ENCODE peak calls at places on chromosome 1, in four cellular contexts. One of them, this sample, is unnamed.

GRCh38 chr1:186747661-186748060 is 67.4 kb upstream of the PTGS2 start:
- DNase-seq in activated naive CD8-positive, alpha-beta T cell treated with anti-CD3 and anti-CD28 coated beads, Interleukin-2, amount 10 ng/mL, durations not matched to agents 7 days and 5 days: no peak
- DNase-seq in mammary epithelial cell: no peak
- DNase-seq in germinal center: no peak
- DNase-seq in this sample: no peak

GRCh38 chr1:23525558-23526174 is 5.4 kb downstream of the E2F2 start:
- DNase-seq in activated naive CD8-positive, alpha-beta T cell treated with anti-CD3 and anti-CD28 coated beads, Interleukin-2, amount 10 ng/mL, durations not matched to agents 7 days and 5 days: no peak
- DNase-seq in germinal center: peak
- DNase-seq in mammary epithelial cell: no peak
- DNase-seq in this sample: no peak

GRCh38 chr1:191358724-191359123 is 799.5 kb upstream of the RGS18 start:
- DNase-seq in mammary epithelial cell: no peak
- DNase-seq in activated naive CD8-positive, alpha-beta T cell treated with anti-CD3 and anti-CD28 coated beads, Interleukin-2, amount 10 ng/mL, durations not matched to agents 7 days and 5 days: no peak
- DNase-seq in germinal center: no peak
- DNase-seq in this sample: no peak

GRCh38 chr1:19438552-19439196 is 46.7 kb downstream of the CAPZB start:
- DNase-seq in mammary epithelial cell: peak
- DNase-seq in germinal center: no peak
- DNase-seq in activated naive CD8-positive, alpha-beta T cell treated with anti-CD3 and anti-CD28 coated beads, Interleukin-2, amount 10 ng/mL, durations not matched to agents 7 days and 5 days: no peak
- DNase-seq in this sample: no peak

GRCh38 chr1:39776886-39777683 is 5.9 kb upstream of the OXCT2 start:
- DNase-seq in germinal center: no peak
- DNase-seq in activated naive CD8-positive, alpha-beta T cell treated with anti-CD3 and anti-CD28 coated beads, Interleukin-2, amount 10 ng/mL, durations not matched to agents 7 days and 5 days: no peak
- DNase-seq in mammary epithelial cell: no peak
- DNase-seq in this sample: no peak

GRCh38 chr1:180937012-180937372 is 24.3 kb downstream of the KIAA1614 start:
- DNase-seq in mammary epithelial cell: no peak
- DNase-seq in germinal center: no peak
- DNase-seq in activated naive CD8-positive, alpha-beta T cell treated with anti-CD3 and anti-CD28 coated beads, Interleukin-2, amount 10 ng/mL, durations not matched to agents 7 days and 5 days: no peak
- DNase-seq in this sample: no peak

GRCh38 chr1:101128851-101129250 is 103.3 kb upstream of the DPH5 start:
- DNase-seq in mammary epithelial cell: no peak
- DNase-seq in germinal center: no peak
- DNase-seq in activated naive CD8-positive, alpha-beta T cell treated with anti-CD3 and anti-CD28 coated beads, Interleukin-2, amount 10 ng/mL, durations not matched to agents 7 days and 5 days: no peak
- DNase-seq in this sample: no peak

GRCh38 chr1:110481968-110482623 is 31.1 kb downstream of the PROK1 start:
- DNase-seq in activated naive CD8-positive, alpha-beta T cell treated with anti-CD3 and anti-CD28 coated beads, Interleukin-2, amount 10 ng/mL, durations not matched to agents 7 days and 5 days: no peak
- DNase-seq in germinal center: no peak
- DNase-seq in mammary epithelial cell: no peak
- DNase-seq in this sample: no peak

GRCh38 chr1:244874974-244875579 is 10.7 kb upstream of the HNRNPU start:
- DNase-seq in activated naive CD8-positive, alpha-beta T cell treated with anti-CD3 and anti-CD28 coated beads, Interleukin-2, amount 10 ng/mL, durations not matched to agents 7 days and 5 days: no peak
- DNase-seq in mammary epithelial cell: no peak
- DNase-seq in germinal center: no peak
- DNase-seq in this sample: no peak

GRCh38 chr1:58896211-58897183 is 112.7 kb upstream of the JUN start:
- DNase-seq in mammary epithelial cell: no peak
- DNase-seq in activated naive CD8-positive, alpha-beta T cell treated with anti-CD3 and anti-CD28 coated beads, Interleukin-2, amount 10 ng/mL, durations not matched to agents 7 days and 5 days: no peak
- DNase-seq in germinal center: no peak
- DNase-seq in this sample: peak